ENCODE peak calls at places on chromosomes 12 and 14, in seven cellular contexts. One of them, this sample, is unnamed.

GRCh38 chr12:93167331-93167730 is 210.4 kb upstream of the NUDT4 start:
- DNase-seq in activated B cell treated with CpG ODN at 0.5 μM for 24 hours: no peak
- DNase-seq in EH: no peak
- DNase-seq in trophoblast cell: no peak
- DNase-seq in nephron progenitor cell: no peak
- DNase-seq in G401: no peak
- DNase-seq in amygdala: no peak
- DNase-seq in this sample: no peak

GRCh38 chr14:61147898-61148549 is 133.1 kb downstream of the TMEM30B start:
- DNase-seq in activated B cell treated with CpG ODN at 0.5 μM for 24 hours: no peak
- DNase-seq in EH: peak
- DNase-seq in trophoblast cell: no peak
- DNase-seq in nephron progenitor cell: no peak
- DNase-seq in G401: no peak
- DNase-seq in amygdala: peak
- DNase-seq in this sample: peak

GRCh38 chr14:96863327-96863985 is 66.3 kb downstream of the VRK1 start:
- DNase-seq in activated B cell treated with CpG ODN at 0.5 μM for 24 hours: no peak
- DNase-seq in EH: no peak
- DNase-seq in trophoblast cell: no peak
- DNase-seq in nephron progenitor cell: no peak
- DNase-seq in G401: no peak
- DNase-seq in amygdala: no peak
- DNase-seq in this sample: no peak

GRCh38 chr14:50544911-50545310 is 12.5 kb upstream of the MAP4K5 start:
- DNase-seq in activated B cell treated with CpG ODN at 0.5 μM for 24 hours: no peak
- DNase-seq in EH: no peak
- DNase-seq in trophoblast cell: no peak
- DNase-seq in nephron progenitor cell: no peak
- DNase-seq in G401: peak
- DNase-seq in amygdala: no peak
- DNase-seq in this sample: no peak

GRCh38 chr14:61346221-61346620 is 24.8 kb downstream of the PRKCH start:
- DNase-seq in activated B cell treated with CpG ODN at 0.5 μM for 24 hours: no peak
- DNase-seq in EH: no peak
- DNase-seq in trophoblast cell: no peak
- DNase-seq in nephron progenitor cell: no peak
- DNase-seq in G401: no peak
- DNase-seq in amygdala: no peak
- DNase-seq in this sample: no peak

GRCh38 chr14:55789442-55789841 is 209.4 kb downstream of the KTN1 start:
- DNase-seq in activated B cell treated with CpG ODN at 0.5 μM for 24 hours: no peak
- DNase-seq in EH: peak
- DNase-seq in trophoblast cell: no peak
- DNase-seq in nephron progenitor cell: no peak
- DNase-seq in G401: no peak
- DNase-seq in amygdala: no peak
- DNase-seq in this sample: no peak

GRCh38 chr14:73888971-73889370 is 2.3 kb downstream of the ZNF410 start:
- DNase-seq in activated B cell treated with CpG ODN at 0.5 μM for 24 hours: no peak
- DNase-seq in EH: peak
- DNase-seq in trophoblast cell: peak
- DNase-seq in nephron progenitor cell: no peak
- DNase-seq in G401: no peak
- DNase-seq in amygdala: no peak
- DNase-seq in this sample: peak

GRCh38 chr12:96397756-96398421 is 2.4 kb downstream of the CDK17 start:
- DNase-seq in activated B cell treated with CpG ODN at 0.5 μM for 24 hours: no peak
- DNase-seq in EH: peak
- DNase-seq in trophoblast cell: no peak
- DNase-seq in nephron progenitor cell: no peak
- DNase-seq in G401: peak
- DNase-seq in amygdala: no peak
- DNase-seq in this sample: peak

GRCh38 chr14:69625299-69626131 is 14.1 kb downstream of the SUSD6 start:
- DNase-seq in activated B cell treated with CpG ODN at 0.5 μM for 24 hours: no peak
- DNase-seq in EH: peak
- DNase-seq in trophoblast cell: no peak
- DNase-seq in nephron progenitor cell: no peak
- DNase-seq in G401: peak
- DNase-seq in amygdala: no peak
- DNase-seq in this sample: peak

GRCh38 chr12:68871396-68871795 is 61.6 kb downstream of the CPM start:
- DNase-seq in activated B cell treated with CpG ODN at 0.5 μM for 24 hours: no peak
- DNase-seq in EH: no peak
- DNase-seq in trophoblast cell: no peak
- DNase-seq in nephron progenitor cell: no peak
- DNase-seq in G401: no peak
- DNase-seq in amygdala: no peak
- DNase-seq in this sample: no peak

GRCh38 chr12:89540586-89540985 is 14.7 kb upstream of the POC1B start:
- DNase-seq in activated B cell treated with CpG ODN at 0.5 μM for 24 hours: no peak
- DNase-seq in EH: no peak
- DNase-seq in trophoblast cell: no peak
- DNase-seq in nephron progenitor cell: no peak
- DNase-seq in G401: no peak
- DNase-seq in amygdala: no peak
- DNase-seq in this sample: no peak

GRCh38 chr14:96797188-96797942 is at the start of gene VRK1:
- DNase-seq in activated B cell treated with CpG ODN at 0.5 μM for 24 hours: peak
- DNase-seq in EH: peak
- DNase-seq in trophoblast cell: peak
- DNase-seq in nephron progenitor cell: peak
- DNase-seq in G401: peak
- DNase-seq in amygdala: peak
- DNase-seq in this sample: peak

GRCh38 chr12:90207799-90208198 is 499.2 kb upstream of the ATP2B1 start:
- DNase-seq in activated B cell treated with CpG ODN at 0.5 μM for 24 hours: no peak
- DNase-seq in EH: no peak
- DNase-seq in trophoblast cell: no peak
- DNase-seq in nephron progenitor cell: no peak
- DNase-seq in G401: no peak
- DNase-seq in amygdala: no peak
- DNase-seq in this sample: no peak

GRCh38 chr12:75571204-75571603 is 59.8 kb upstream of the KRR1 start:
- DNase-seq in activated B cell treated with CpG ODN at 0.5 μM for 24 hours: no peak
- DNase-seq in EH: no peak
- DNase-seq in trophoblast cell: no peak
- DNase-seq in nephron progenitor cell: no peak
- DNase-seq in G401: no peak
- DNase-seq in amygdala: no peak
- DNase-seq in this sample: no peak

GRCh38 chr14:22393796-22394195 is 195.2 kb downstream of the DAD1 start:
- DNase-seq in activated B cell treated with CpG ODN at 0.5 μM for 24 hours: no peak
- DNase-seq in EH: no peak
- DNase-seq in trophoblast cell: no peak
- DNase-seq in nephron progenitor cell: no peak
- DNase-seq in G401: no peak
- DNase-seq in amygdala: no peak
- DNase-seq in this sample: no peak

GRCh38 chr14:103871596-103872480 is 24.5 kb upstream of the PPP1R13B start:
- DNase-seq in activated B cell treated with CpG ODN at 0.5 μM for 24 hours: peak
- DNase-seq in EH: peak
- DNase-seq in trophoblast cell: no peak
- DNase-seq in nephron progenitor cell: peak
- DNase-seq in G401: peak
- DNase-seq in amygdala: no peak
- DNase-seq in this sample: no peak

GRCh38 chr14:61547186-61548121 is 147.9 kb upstream of the HIF1A start:
- DNase-seq in activated B cell treated with CpG ODN at 0.5 μM for 24 hours: no peak
- DNase-seq in EH: peak
- DNase-seq in trophoblast cell: peak
- DNase-seq in nephron progenitor cell: no peak
- DNase-seq in G401: no peak
- DNase-seq in amygdala: no peak
- DNase-seq in this sample: peak

GRCh38 chr14:52279405-52279804 is 11.9 kb downstream of the PTGDR start:
- DNase-seq in activated B cell treated with CpG ODN at 0.5 μM for 24 hours: no peak
- DNase-seq in EH: peak
- DNase-seq in trophoblast cell: no peak
- DNase-seq in nephron progenitor cell: no peak
- DNase-seq in G401: no peak
- DNase-seq in amygdala: no peak
- DNase-seq in this sample: peak

GRCh38 chr12:108065061-108065460 is 64.0 kb upstream of the WSCD2 start:
- DNase-seq in activated B cell treated with CpG ODN at 0.5 μM for 24 hours: no peak
- DNase-seq in EH: no peak
- DNase-seq in trophoblast cell: no peak
- DNase-seq in nephron progenitor cell: peak
- DNase-seq in G401: no peak
- DNase-seq in amygdala: no peak
- DNase-seq in this sample: no peak

GRCh38 chr12:1670815-1671268 is 20.0 kb upstream of the ADIPOR2 start:
- DNase-seq in activated B cell treated with CpG ODN at 0.5 μM for 24 hours: no peak
- DNase-seq in EH: no peak
- DNase-seq in trophoblast cell: peak
- DNase-seq in nephron progenitor cell: no peak
- DNase-seq in G401: no peak
- DNase-seq in amygdala: no peak
- DNase-seq in this sample: no peak

GRCh38 chr12:100675432-100675831 is 101.9 kb downstream of the GAS2L3 start:
- DNase-seq in activated B cell treated with CpG ODN at 0.5 μM for 24 hours: no peak
- DNase-seq in EH: peak
- DNase-seq in trophoblast cell: no peak
- DNase-seq in nephron progenitor cell: no peak
- DNase-seq in G401: peak
- DNase-seq in amygdala: peak
- DNase-seq in this sample: peak

GRCh38 chr12:7154042-7154441 is 23.9 kb downstream of the CLSTN3 start:
- DNase-seq in activated B cell treated with CpG ODN at 0.5 μM for 24 hours: no peak
- DNase-seq in EH: no peak
- DNase-seq in trophoblast cell: peak
- DNase-seq in nephron progenitor cell: no peak
- DNase-seq in G401: no peak
- DNase-seq in amygdala: no peak
- DNase-seq in this sample: no peak

GRCh38 chr12:131620946-131621681 is 89.8 kb upstream of the SFSWAP start:
- DNase-seq in activated B cell treated with CpG ODN at 0.5 μM for 24 hours: no peak
- DNase-seq in EH: no peak
- DNase-seq in trophoblast cell: no peak
- DNase-seq in nephron progenitor cell: no peak
- DNase-seq in G401: no peak
- DNase-seq in amygdala: peak
- DNase-seq in this sample: no peak

GRCh38 chr12:123958462-123958861 is 14.2 kb downstream of the CCDC92 start:
- DNase-seq in activated B cell treated with CpG ODN at 0.5 μM for 24 hours: no peak
- DNase-seq in EH: no peak
- DNase-seq in trophoblast cell: no peak
- DNase-seq in nephron progenitor cell: no peak
- DNase-seq in G401: no peak
- DNase-seq in amygdala: no peak
- DNase-seq in this sample: no peak

GRCh38 chr14:78836777-78837176 is 666.6 kb downstream of the NRXN3 start:
- DNase-seq in activated B cell treated with CpG ODN at 0.5 μM for 24 hours: no peak
- DNase-seq in EH: peak
- DNase-seq in trophoblast cell: peak
- DNase-seq in nephron progenitor cell: peak
- DNase-seq in G401: peak
- DNase-seq in amygdala: peak
- DNase-seq in this sample: peak

GRCh38 chr12:112309797-112310196 is 72.4 kb downstream of the HECTD4 start:
- DNase-seq in activated B cell treated with CpG ODN at 0.5 μM for 24 hours: no peak
- DNase-seq in EH: peak
- DNase-seq in trophoblast cell: no peak
- DNase-seq in nephron progenitor cell: no peak
- DNase-seq in G401: no peak
- DNase-seq in amygdala: no peak
- DNase-seq in this sample: peak

GRCh38 chr12:131893605-131894312 is 663 bp upstream of the ULK1 start:
- DNase-seq in activated B cell treated with CpG ODN at 0.5 μM for 24 hours: no peak
- DNase-seq in EH: no peak
- DNase-seq in trophoblast cell: no peak
- DNase-seq in nephron progenitor cell: no peak
- DNase-seq in G401: no peak
- DNase-seq in amygdala: no peak
- DNase-seq in this sample: no peak

GRCh38 chr14:57883061-57883460 is 17.2 kb upstream of the SLC35F4 start:
- DNase-seq in activated B cell treated with CpG ODN at 0.5 μM for 24 hours: no peak
- DNase-seq in EH: no peak
- DNase-seq in trophoblast cell: no peak
- DNase-seq in nephron progenitor cell: no peak
- DNase-seq in G401: no peak
- DNase-seq in amygdala: no peak
- DNase-seq in this sample: no peak

GRCh38 chr12:8912910-8913309 is 1.4 kb upstream of the PHC1 start:
- DNase-seq in activated B cell treated with CpG ODN at 0.5 μM for 24 hours: no peak
- DNase-seq in EH: no peak
- DNase-seq in trophoblast cell: peak
- DNase-seq in nephron progenitor cell: no peak
- DNase-seq in G401: peak
- DNase-seq in amygdala: no peak
- DNase-seq in this sample: no peak

GRCh38 chr14:66610154-66610563 is 102.2 kb downstream of the GPHN start:
- DNase-seq in activated B cell treated with CpG ODN at 0.5 μM for 24 hours: no peak
- DNase-seq in EH: peak
- DNase-seq in trophoblast cell: no peak
- DNase-seq in nephron progenitor cell: no peak
- DNase-seq in G401: no peak
- DNase-seq in amygdala: no peak
- DNase-seq in this sample: no peak

GRCh38 chr14:100893760-100894159 is 9.8 kb downstream of the RTL1 start:
- DNase-seq in activated B cell treated with CpG ODN at 0.5 μM for 24 hours: no peak
- DNase-seq in EH: no peak
- DNase-seq in trophoblast cell: no peak
- DNase-seq in nephron progenitor cell: no peak
- DNase-seq in G401: no peak
- DNase-seq in amygdala: no peak
- DNase-seq in this sample: no peak

GRCh38 chr12:48080285-48080684 is 25.6 kb downstream of the SENP1 start:
- DNase-seq in activated B cell treated with CpG ODN at 0.5 μM for 24 hours: no peak
- DNase-seq in EH: no peak
- DNase-seq in trophoblast cell: no peak
- DNase-seq in nephron progenitor cell: no peak
- DNase-seq in G401: no peak
- DNase-seq in amygdala: no peak
- DNase-seq in this sample: no peak

GRCh38 chr14:68471029-68471963 is 321.6 kb downstream of the ZFP36L1 start:
- DNase-seq in activated B cell treated with CpG ODN at 0.5 μM for 24 hours: peak
- DNase-seq in EH: no peak
- DNase-seq in trophoblast cell: no peak
- DNase-seq in nephron progenitor cell: no peak
- DNase-seq in G401: no peak
- DNase-seq in amygdala: no peak
- DNase-seq in this sample: no peak

GRCh38 chr12:93857279-93857894 is 180.2 kb downstream of the CRADD start:
- DNase-seq in activated B cell treated with CpG ODN at 0.5 μM for 24 hours: no peak
- DNase-seq in EH: peak
- DNase-seq in trophoblast cell: no peak
- DNase-seq in nephron progenitor cell: no peak
- DNase-seq in G401: no peak
- DNase-seq in amygdala: no peak
- DNase-seq in this sample: peak

GRCh38 chr12:71653137-71653536 is 10.5 kb downstream of the ZFC3H1 start:
- DNase-seq in activated B cell treated with CpG ODN at 0.5 μM for 24 hours: no peak
- DNase-seq in EH: no peak
- DNase-seq in trophoblast cell: no peak
- DNase-seq in nephron progenitor cell: no peak
- DNase-seq in G401: no peak
- DNase-seq in amygdala: no peak
- DNase-seq in this sample: no peak

GRCh38 chr12:95195122-95195521 is 22.1 kb downstream of the FGD6 start:
- DNase-seq in activated B cell treated with CpG ODN at 0.5 μM for 24 hours: no peak
- DNase-seq in EH: no peak
- DNase-seq in trophoblast cell: no peak
- DNase-seq in nephron progenitor cell: no peak
- DNase-seq in G401: no peak
- DNase-seq in amygdala: no peak
- DNase-seq in this sample: no peak

GRCh38 chr14:50028458-50028857 is 87.9 kb downstream of the VCPKMT start:
- DNase-seq in activated B cell treated with CpG ODN at 0.5 μM for 24 hours: no peak
- DNase-seq in EH: no peak
- DNase-seq in trophoblast cell: no peak
- DNase-seq in nephron progenitor cell: no peak
- DNase-seq in G401: no peak
- DNase-seq in amygdala: no peak
- DNase-seq in this sample: no peak